ENCODE peak calls at places on chromosomes 11 and 22, in ten cellular contexts. P is fibroblast of mammary gland, N is GM10248, S is foreskin fibroblast, C is GM20000, Z is pancreas, A is spleen, M is upper lobe of right lung, K is AG04449, R is left lung. F is an unnamed sample.

GRCh38 chr11:116530705-116531104 is 242.1 kb downstream of the BUD13 start:
- DNase-seq in P (no peak), N (no peak), S (no peak), C (no peak), Z (no peak), A (no peak), M (peak), K (no peak), R (no peak), F (no peak)

GRCh38 chr11:117808768-117809167 is 11.8 kb upstream of the DSCAML1 start:
- DNase-seq in P (peak), N (no peak), S (no peak), C (no peak), Z (no peak), A (peak), M (no peak), K (no peak), R (no peak), F (no peak)

GRCh38 chr11:22728600-22729394 is 62.4 kb downstream of the GAS2 start:
- DNase-seq in P (no peak), N (no peak), S (no peak), C (no peak), Z (no peak), A (no peak), M (no peak), K (no peak), R (no peak), F (no peak)

GRCh38 chr22:20451920-20452319 is 14.3 kb upstream of the SCARF2 start:
- DNase-seq in P (no peak), N (no peak), S (no peak), C (no peak), Z (no peak), A (no peak), M (no peak), K (no peak), R (no peak), F (no peak)

GRCh38 chr11:206516-207212 is 535 bp downstream of the BET1L start:
- DNase-seq in P (peak), N (no peak), S (peak), C (peak), Z (no peak), A (peak), M (peak), K (no peak), R (no peak), F (no peak)

GRCh38 chr22:36612458-36612857 is 83.5 kb upstream of the EIF3D start:
- DNase-seq in P (peak), N (no peak), S (peak), C (no peak), Z (peak), A (no peak), M (no peak), K (no peak), R (no peak), F (no peak)

GRCh38 chr11:69055598-69056516 is 7.1 kb downstream of the TPCN2 start:
- DNase-seq in P (no peak), N (peak), S (no peak), C (peak), Z (no peak), A (peak), M (peak), K (no peak), R (peak), F (no peak)

GRCh38 chr11:64642876-64643257 is 51.8 kb downstream of the SLC22A12 start:
- DNase-seq in P (no peak), N (no peak), S (no peak), C (no peak), Z (no peak), A (no peak), M (no peak), K (no peak), R (no peak), F (no peak)

GRCh38 chr11:63719987-63720386 is 38.7 kb downstream of the RTN3 start:
- DNase-seq in P (peak), N (no peak), S (peak), C (no peak), Z (no peak), A (no peak), M (no peak), K (peak), R (no peak), F (no peak)

GRCh38 chr22:37843746-37844089 is 416 bp downstream of the ANKRD54 start:
- DNase-seq in P (no peak), N (peak), S (peak), C (peak), Z (peak), A (peak), M (no peak), K (no peak), R (no peak), F (no peak)

GRCh38 chr22:35172452-35172851 is 84.8 kb upstream of the HMGXB4 start:
- DNase-seq in P (no peak), N (no peak), S (no peak), C (no peak), Z (no peak), A (no peak), M (peak), K (no peak), R (no peak), F (no peak)

GRCh38 chr11:2211113-2211971 is 39.7 kb upstream of the TH start:
- DNase-seq in P (no peak), N (no peak), S (no peak), C (no peak), Z (peak), A (peak), M (peak), K (no peak), R (no peak), F (no peak)

GRCh38 chr22:23874871-23875270 is 17.2 kb downstream of the SLC2A11 start:
- DNase-seq in P (peak), N (no peak), S (no peak), C (no peak), Z (no peak), A (no peak), M (no peak), K (no peak), R (no peak), F (no peak)

GRCh38 chr11:66479741-66480115 is 506 bp upstream of the DPP3 start:
- DNase-seq in P (no peak), N (no peak), S (no peak), C (no peak), Z (no peak), A (no peak), M (no peak), K (no peak), R (no peak), F (no peak)

GRCh38 chr22:42856865-42857704 is at the start of gene ARFGAP3:
- DNase-seq in P (peak), N (peak), S (peak), C (peak), Z (peak), A (peak), M (peak), K (peak), R (peak), F (peak)

GRCh38 chr22:24247011-24247507 is 2.2 kb upstream of the GGT5 start:
- DNase-seq in P (peak), N (no peak), S (peak), C (no peak), Z (no peak), A (peak), M (no peak), K (no peak), R (no peak), F (no peak)

GRCh38 chr22:39625554-39626537 is 55.3 kb downstream of the CACNA1I start:
- DNase-seq in P (no peak), N (no peak), S (no peak), C (no peak), Z (no peak), A (no peak), M (no peak), K (no peak), R (no peak), F (no peak)
- TF ChIP-seq CTCF in P (no peak), N (no peak), S (no peak), C (no peak), Z (no peak), A (no peak), M (no peak), K (no peak), R (no peak), F (no peak)

GRCh38 chr11:71086687-71087258 is 165.6 kb downstream of the SHANK2 start:
- DNase-seq in P (peak), N (no peak), S (peak), C (no peak), Z (peak), A (no peak), M (no peak), K (no peak), R (no peak), F (peak)
- TF ChIP-seq CTCF in P (peak), N (peak), S (peak), C (peak), Z (peak), A (peak), M (peak), K (peak), R (no peak), F (peak)

GRCh38 chr11:121105851-121106250 is 4.8 kb downstream of the TECTA start:
- DNase-seq in P (no peak), N (no peak), S (no peak), C (no peak), Z (no peak), A (no peak), M (no peak), K (no peak), R (no peak), F (no peak)

GRCh38 chr11:121106812-121107211 is 5.8 kb downstream of the TECTA start:
- DNase-seq in P (no peak), N (no peak), S (no peak), C (no peak), Z (no peak), A (no peak), M (no peak), K (no peak), R (no peak), F (no peak)

GRCh38 chr11:121100943-121101342 is at the start of gene TECTA:
- DNase-seq in P (no peak), N (no peak), S (no peak), C (no peak), Z (no peak), A (no peak), M (no peak), K (no peak), R (no peak), F (no peak)

GRCh38 chr11:121105063-121105480 is 4.0 kb downstream of the TECTA start:
- DNase-seq in P (peak), N (no peak), S (no peak), C (no peak), Z (peak), A (no peak), M (no peak), K (no peak), R (no peak), F (no peak)

GRCh38 chr11:121104223-121104831 is 3.3 kb downstream of the TECTA start:
- DNase-seq in P (no peak), N (no peak), S (no peak), C (no peak), Z (no peak), A (no peak), M (no peak), K (no peak), R (no peak), F (no peak)
- TF ChIP-seq CTCF in P (peak), N (no peak), S (no peak), C (no peak), Z (no peak), A (no peak), M (no peak), K (no peak), R (no peak), F (peak)

GRCh38 chr22:22410677-22411076 is 97.9 kb downstream of the ZNF280B start:
- DNase-seq in P (no peak), N (no peak), S (no peak), C (no peak), Z (no peak), A (no peak), M (no peak), K (no peak), R (no peak), F (no peak)

GRCh38 chr22:22407061-22407460 is 101.5 kb downstream of the ZNF280B start:
- DNase-seq in P (no peak), N (no peak), S (no peak), C (no peak), Z (no peak), A (no peak), M (no peak), K (no peak), R (no peak), F (no peak)

GRCh38 chr22:22408269-22408668 is 100.3 kb downstream of the ZNF280B start:
- DNase-seq in P (no peak), N (no peak), S (no peak), C (no peak), Z (no peak), A (no peak), M (no peak), K (no peak), R (no peak), F (no peak)

GRCh38 chr22:22410121-22410520 is 98.4 kb downstream of the ZNF280B start:
- DNase-seq in P (peak), N (no peak), S (no peak), C (no peak), Z (no peak), A (peak), M (peak), K (no peak), R (no peak), F (no peak)

DNA sequence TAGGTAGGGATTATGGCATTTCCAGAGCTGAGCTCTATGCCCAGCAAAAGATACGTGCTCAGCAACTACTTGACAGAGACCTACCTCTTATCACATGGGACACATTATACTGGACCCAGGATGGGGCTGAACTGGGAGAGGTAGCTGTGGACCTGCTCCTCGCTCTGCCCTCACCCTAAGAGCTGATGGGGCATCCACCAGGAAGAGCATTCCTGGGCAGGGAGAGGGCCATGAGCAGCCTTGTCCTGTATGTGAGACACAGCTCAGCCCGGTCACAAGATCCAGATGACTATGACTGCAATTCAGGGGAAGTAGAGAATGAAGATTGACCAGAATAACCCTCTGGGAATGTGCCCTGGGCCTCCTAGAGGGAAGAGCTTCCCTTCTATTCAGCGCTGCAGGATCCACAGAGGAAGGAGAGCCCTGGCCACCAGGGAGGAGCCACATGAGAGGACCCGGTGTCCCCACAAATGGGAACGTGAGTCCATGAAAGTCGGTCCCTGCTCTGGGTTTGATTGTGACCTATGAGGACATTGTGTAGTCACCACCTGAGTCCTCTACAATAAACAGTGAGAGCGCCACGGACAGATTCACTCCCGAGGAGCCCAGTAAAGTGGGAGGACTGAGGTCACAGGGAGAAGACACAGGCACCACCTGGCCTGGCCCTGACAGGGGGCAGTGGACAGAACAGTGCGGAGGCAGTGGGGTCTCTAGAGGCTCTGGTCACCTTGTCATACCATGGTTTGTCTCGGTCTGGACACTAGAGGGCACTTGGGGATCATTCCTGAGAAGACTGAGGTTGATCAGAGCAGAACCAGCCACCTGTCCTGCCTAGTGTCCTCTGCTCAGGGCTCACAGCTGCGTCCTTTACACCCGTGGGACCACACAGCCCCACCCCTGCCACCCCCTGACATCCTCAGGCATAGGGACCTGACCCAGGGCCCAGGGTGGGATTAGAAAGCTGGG is 99.5 kb downstream of the ZNF280B start:
- DNase-seq in P (peak), N (peak), S (peak), C (peak), Z (no peak), A (no peak), M (no peak), K (no peak), R (no peak), F (peak)
- TF ChIP-seq CTCF in P (peak), N (peak), S (peak), C (peak), Z (peak), A (peak), M (peak), K (peak), R (no peak), F (peak)

F was measured in neural crest cell.